ENCODE peak calls at places on chromosomes 5 and 9, in ten cellular contexts. M, Z, X, G, L, V, N, T, O and I are unnamed samples.
A peak's percentile ranks its signal among the peaks of the same experiment; 100 is the strongest.

GRCh38 chr5:168311061-168311566 is 19.7 kb downstream of the WWC1 start:
- DNase-seq in V (no peak), N (no peak), G (no peak), L (no peak), X (peak; percentile 55), T (peak; percentile 51), O (no peak), M (no peak), Z (no peak), I (peak; percentile 53)

GRCh38 chr9:133664651-133665050 is 28.5 kb downstream of the DBH start:
- DNase-seq in X (no peak), T (no peak), G (peak; percentile 68), N (no peak), O (no peak), V (no peak), L (no peak), M (no peak), Z (no peak), I (peak; percentile 41)

GRCh38 chr9:69421908-69422801 is 97.1 kb downstream of the ENTREP1 start:
- DNase-seq in G (peak; percentile 81), T (peak; percentile 56), Z (peak; percentile 48), L (peak; percentile 58), M (peak; percentile 47), N (no peak), O (peak; percentile 77), V (no peak), X (peak; percentile 90), I (peak; percentile 39)

GRCh38 chr5:124059200-124059599 is 547.2 kb downstream of the CSNK1G3 start:
- DNase-seq in M (no peak), L (no peak), G (no peak), O (no peak), V (no peak), Z (no peak), X (no peak), T (no peak), N (no peak), I (no peak)

GRCh38 chr9:89996717-89997116 is 391.9 kb downstream of the GADD45G start:
- DNase-seq in T (peak; percentile 36), N (no peak), V (no peak), X (no peak), G (no peak), M (no peak), Z (peak; percentile 24), O (no peak), L (no peak), I (no peak)

GRCh38 chr5:56415356-56415765 is 182.2 kb upstream of the ANKRD55 start:
- DNase-seq in X (no peak), M (no peak), G (no peak), O (peak; percentile 72), Z (no peak), L (no peak), V (no peak), N (no peak), T (peak; percentile 52), I (no peak)

GRCh38 chr5:72101828-72102227 is 5.4 kb upstream of the MAP1B start:
- DNase-seq in G (no peak), X (no peak), Z (no peak), V (no peak), M (no peak), T (no peak), O (no peak), N (no peak), L (no peak), I (no peak)

GRCh38 chr5:177045628-177046027 is 23.1 kb downstream of the ZNF346 start:
- DNase-seq in Z (no peak), T (no peak), G (no peak), L (no peak), V (no peak), M (no peak), O (no peak), X (no peak), N (no peak), I (no peak)

GRCh38 chr9:129242971-129243561 is 65.0 kb upstream of the IER5L start:
- DNase-seq in M (no peak), L (no peak), G (no peak), O (peak; percentile 86), T (no peak), Z (no peak), N (no peak), X (no peak), V (no peak), I (no peak)

GRCh38 chr5:172957458-172957857 is 1.8 kb upstream of the RPL26L1 start:
- DNase-seq in L (no peak), X (no peak), M (no peak), G (no peak), V (no peak), O (no peak), T (no peak), Z (no peak), N (no peak), I (no peak)

GRCh38 chr5:172956936-172957335 is 2.3 kb upstream of the RPL26L1 start:
- DNase-seq in M (no peak), L (no peak), O (no peak), T (no peak), Z (no peak), N (no peak), V (no peak), X (no peak), G (no peak), I (no peak)

GRCh38 chr5:172956228-172956627 is 3.0 kb upstream of the RPL26L1 start:
- DNase-seq in X (no peak), G (no peak), Z (no peak), L (no peak), M (no peak), N (no peak), T (no peak), O (no peak), V (no peak), I (no peak)

GRCh38 chr5:172959824-172960799 is 888 bp downstream of the RPL26L1 start:
- DNase-seq in G (no peak), O (no peak), N (no peak), V (no peak), M (no peak), Z (no peak), T (no peak), L (no peak), X (peak; percentile 37), I (no peak)

DNA sequence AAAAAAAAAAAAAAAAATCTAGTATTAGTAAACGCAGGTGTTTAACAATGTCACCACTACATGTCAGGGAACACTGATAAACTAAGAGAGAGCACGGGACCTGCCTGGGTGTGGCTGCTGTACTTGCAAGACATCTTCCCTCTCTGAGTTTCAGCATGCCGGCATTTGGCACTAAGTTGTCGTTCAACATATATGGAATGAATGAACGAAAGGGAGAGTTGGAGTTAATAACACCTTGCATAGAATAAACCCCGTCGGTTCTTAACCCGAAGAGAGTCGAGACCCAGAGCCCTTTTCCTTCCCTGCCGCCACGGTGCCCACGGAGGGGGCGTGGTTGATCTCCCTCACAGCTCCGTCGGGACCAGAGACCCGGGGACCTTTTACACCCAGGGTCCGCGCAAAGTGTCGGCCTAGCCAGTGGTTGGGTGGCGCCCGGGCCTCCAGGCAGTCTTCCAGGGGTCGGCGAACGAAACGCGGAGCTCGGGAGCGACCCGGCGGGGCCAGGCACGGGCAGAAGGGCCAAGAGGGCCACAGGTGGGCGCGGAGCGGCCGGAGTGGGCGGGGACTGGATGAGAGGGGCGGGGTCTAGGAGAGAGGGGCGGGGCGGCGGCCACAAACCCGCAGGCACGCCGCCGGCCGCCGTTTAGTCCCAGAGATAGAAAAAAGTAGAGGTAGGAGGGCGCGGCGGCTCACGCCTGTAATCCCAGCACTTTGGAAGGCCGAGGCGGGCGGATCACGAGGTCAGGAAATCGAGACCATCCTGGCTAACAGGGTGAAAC is 767 bp upstream of the RPL26L1 start:
- DNase-seq in G (peak; percentile 95), N (peak; percentile 84), M (peak; percentile 29), O (peak; percentile 80), V (no peak), X (peak; percentile 80), T (peak; percentile 76), Z (peak; percentile 47), L (peak; percentile 47), I (peak; percentile 93)
- TF ChIP-seq POLR2AphosphoS5 in G (no peak), N (no peak), M (peak; percentile 26), O (no peak), V (no peak), X (no peak), T (no peak), Z (no peak), L (no peak), I (no peak)

DNA sequence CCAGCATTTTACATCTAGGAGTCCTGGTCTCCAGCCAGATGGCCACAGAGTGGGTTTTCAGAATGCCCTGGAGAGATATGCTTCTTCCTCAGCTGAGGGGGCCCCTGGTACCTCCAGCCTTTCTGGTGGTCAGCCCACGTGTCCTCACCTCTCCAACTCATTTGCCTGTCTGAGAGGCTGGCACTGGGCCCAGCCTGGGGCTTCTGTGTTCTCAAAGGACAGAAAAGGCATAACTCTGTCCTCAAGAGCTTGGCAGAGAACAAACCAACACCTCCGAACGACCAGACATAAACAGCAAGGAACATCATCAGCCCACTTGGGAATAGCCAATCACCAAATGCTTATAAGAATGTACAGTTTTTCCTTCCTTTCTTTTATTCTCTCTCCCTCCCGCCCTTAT is 17.1 kb downstream of the ENG start:
- DNase-seq in L (no peak), T (no peak), Z (no peak), O (no peak), V (no peak), M (no peak), N (peak; percentile 77), X (no peak), G (no peak), I (no peak)
- H3K4me1 ChIP-seq in L (no peaks in the 10 kb centered on the region), T (peaks cover 46% of the 10 kb centered on the region), Z (peaks cover 44% of the 10 kb centered on the region), O (peaks cover 29% of the 10 kb centered on the region), V (peaks cover 22% of the 10 kb centered on the region), M (no peaks in the 10 kb centered on the region), N (peaks cover 53% of the 10 kb centered on the region), X (no peaks in the 10 kb centered on the region), G (peaks cover 34% of the 10 kb centered on the region), I (peaks cover 81% of the 10 kb centered on the region)

DNA sequence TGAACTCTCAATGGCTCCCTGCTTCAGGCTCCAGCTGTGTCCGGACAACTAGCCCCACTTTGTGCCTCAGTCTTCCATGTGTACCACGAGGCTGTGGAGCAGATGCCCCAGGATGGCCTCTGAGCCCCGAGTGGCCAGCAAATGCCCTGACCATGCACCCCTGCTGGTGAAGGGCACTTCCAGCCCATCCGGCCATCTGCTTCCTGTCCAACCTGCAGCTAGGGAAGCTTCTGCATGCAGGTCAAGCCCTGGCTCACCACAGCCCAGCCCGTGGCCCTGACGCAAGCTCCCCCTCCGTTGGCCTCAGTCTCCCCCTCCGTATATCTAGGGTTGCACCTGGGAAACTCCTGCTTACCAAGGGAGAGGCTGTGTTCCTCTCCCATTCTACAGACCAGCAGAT is 4.8 kb downstream of the NINJ1 start:
- DNase-seq in V (no peak), L (no peak), T (no peak), Z (no peak), X (no peak), O (peak; percentile 82), M (no peak), N (no peak), G (no peak), I (no peak)
- TF ChIP-seq POLR2AphosphoS5 in V (peak; percentile 28), L (no peak), T (no peak), Z (no peak), X (no peak), O (no peak), M (no peak), N (peak; percentile 4), G (no peak), I (peak; percentile 47)

DNA sequence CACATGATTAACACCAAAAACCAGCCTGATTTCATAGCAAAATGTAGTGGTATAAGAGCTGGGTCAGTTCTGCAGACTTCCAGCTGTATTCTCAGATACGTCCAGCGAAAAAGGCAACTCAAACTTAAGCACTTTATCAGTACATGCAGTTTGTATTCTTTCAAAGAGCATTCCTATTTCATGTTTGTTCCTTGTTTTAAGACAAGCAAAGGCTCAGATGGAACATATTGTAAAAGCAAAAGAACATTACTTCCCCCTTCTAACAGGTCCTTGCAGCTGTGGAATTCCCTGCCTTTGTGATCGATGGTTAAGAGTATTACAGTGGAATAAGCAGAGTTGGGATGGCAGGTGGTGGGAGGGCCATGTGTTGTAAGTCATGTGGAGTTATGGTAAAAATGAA is 86.3 kb upstream of the GRHPR start:
- DNase-seq in G (no peak), V (no peak), Z (no peak), T (no peak), N (no peak), L (no peak), M (no peak), O (no peak), X (no peak), I (no peak)
- H3K4me1 ChIP-seq in G (peaks cover 19% of the 10 kb centered on the region), V (no peaks in the 10 kb centered on the region), Z (peaks cover 18% of the 10 kb centered on the region), T (peaks cover 4% of the 10 kb centered on the region), N (no peaks in the 10 kb centered on the region), L (no peaks in the 10 kb centered on the region), M (no peaks in the 10 kb centered on the region), O (no peaks in the 10 kb centered on the region), X (peaks cover 32% of the 10 kb centered on the region), I (no peaks in the 10 kb centered on the region)